ENCODE peak calls at places on chromosome 10, in nine cellular contexts. D is upper lobe of right lung; A is body of pancreas; M is H9; P is activated CD8-positive, alpha-beta T cell treated with anti-CD3 and anti-CD28 coated beads for 36 hours; Z is colonic mucosa; N is fibroblast of the aortic adventitia; B is activated B cell treated with CpG ODN at 0.5 μM for 24 hours; J is suprapubic skin. Y is an unnamed sample.

GRCh38 chr10:132920101-132920925 is 22.1 kb downstream of the CFAP46 start:
- DNase-seq in D (no peak), A (no peak), M (no peak), P (no peak), Z (no peak), N (no peak), B (no peak), J (no peak), Y (no peak)

GRCh38 chr10:63765126-63765525 is 243.9 kb downstream of the REEP3 start:
- DNase-seq in D (no peak), A (no peak), M (no peak), P (no peak), Z (no peak), N (no peak), B (no peak), J (no peak), Y (no peak)

GRCh38 chr10:122267849-122268737 is 3.0 kb upstream of the BTBD16 start:
- DNase-seq in D (no peak), A (peak), M (peak), P (peak), Z (peak), N (peak), B (peak), J (peak), Y (peak)

GRCh38 chr10:93806882-93807281 is 49.1 kb downstream of the LGI1 start:
- DNase-seq in D (no peak), A (no peak), M (no peak), P (no peak), Z (no peak), N (peak), B (no peak), J (no peak), Y (no peak)

GRCh38 chr10:68876919-68877250 is 24.2 kb upstream of the DDX50 start:
- DNase-seq in D (no peak), A (no peak), M (no peak), P (no peak), Z (no peak), N (no peak), B (no peak), J (no peak), Y (no peak)

GRCh38 chr10:108911814-108912541 is 1011.3 kb downstream of the XPNPEP1 start:
- DNase-seq in D (peak), A (peak), M (peak), P (no peak), Z (peak), N (peak), B (no peak), J (peak), Y (peak)

GRCh38 chr10:103765981-103766380 is 89.4 kb downstream of the SH3PXD2A start:
- DNase-seq in D (peak), A (peak), M (no peak), P (peak), Z (no peak), N (no peak), B (no peak), J (no peak), Y (no peak)

GRCh38 chr10:98846787-98847186 is 388.9 kb downstream of the HPSE2 start:
- DNase-seq in D (no peak), A (no peak), M (no peak), P (no peak), Z (no peak), N (no peak), B (no peak), J (no peak), Y (no peak)

GRCh38 chr10:21637795-21638194 is 103.8 kb downstream of the MLLT10 start:
- DNase-seq in D (no peak), A (no peak), M (no peak), P (no peak), Z (no peak), N (no peak), B (no peak), J (no peak), Y (no peak)

GRCh38 chr10:32065871-32066270 is 9.6 kb upstream of the KIF5B start:
- DNase-seq in D (no peak), A (no peak), M (no peak), P (no peak), Z (no peak), N (peak), B (no peak), J (no peak), Y (no peak)

GRCh38 chr10:103967433-103968142 is 648 bp downstream of the SLK start:
- DNase-seq in D (no peak), A (no peak), M (no peak), P (peak), Z (peak), N (peak), B (no peak), J (no peak), Y (peak)

GRCh38 chr10:86265877-86266259 is 100.7 kb downstream of the GRID1 start:
- DNase-seq in D (no peak), A (peak), M (peak), P (no peak), Z (no peak), N (no peak), B (no peak), J (peak), Y (peak)

GRCh38 chr10:74371696-74372095 is 220.7 kb downstream of the ADK start:
- DNase-seq in D (no peak), A (no peak), M (no peak), P (no peak), Z (no peak), N (peak), B (no peak), J (no peak), Y (no peak)

GRCh38 chr10:33883881-33884280 is 549.4 kb upstream of the NRP1 start:
- DNase-seq in D (no peak), A (no peak), M (no peak), P (no peak), Z (no peak), N (no peak), B (no peak), J (no peak), Y (no peak)

GRCh38 chr10:77290528-77291155 is 347.0 kb downstream of the KCNMA1 start:
- DNase-seq in D (no peak), A (no peak), M (no peak), P (no peak), Z (no peak), N (peak), B (no peak), J (no peak), Y (no peak)

GRCh38 chr10:64534616-64535015 is 1013.4 kb downstream of the REEP3 start:
- DNase-seq in D (no peak), A (no peak), M (no peak), P (no peak), Z (no peak), N (no peak), B (no peak), J (no peak), Y (no peak)

GRCh38 chr10:91536101-91536500 is 96.8 kb downstream of the PPP1R3C start:
- DNase-seq in D (no peak), A (no peak), M (no peak), P (no peak), Z (peak), N (peak), B (no peak), J (no peak), Y (peak)

GRCh38 chr10:95459446-95459845 is 101.7 kb downstream of the SORBS1 start:
- DNase-seq in D (no peak), A (no peak), M (no peak), P (no peak), Z (no peak), N (no peak), B (no peak), J (no peak), Y (peak)

GRCh38 chr10:62050941-62051433 is 149.5 kb downstream of the ARID5B start:
- DNase-seq in D (no peak), A (peak), M (no peak), P (peak), Z (no peak), N (peak), B (no peak), J (peak), Y (peak)

GRCh38 chr10:96548589-96548988 is 34.9 kb upstream of the TLL2 start:
- DNase-seq in D (no peak), A (peak), M (no peak), P (no peak), Z (no peak), N (no peak), B (no peak), J (no peak), Y (no peak)

GRCh38 chr10:30103595-30104310 is 44.4 kb upstream of the JCAD start:
- DNase-seq in D (no peak), A (no peak), M (no peak), P (no peak), Z (no peak), N (no peak), B (no peak), J (no peak), Y (no peak)

GRCh38 chr10:62437696-62438095 is 63.5 kb downstream of the ZNF365 start:
- DNase-seq in D (no peak), A (peak), M (no peak), P (no peak), Z (peak), N (peak), B (no peak), J (no peak), Y (no peak)

GRCh38 chr10:46325021-46325420 is 38.2 kb downstream of the ANTXRL start:
- DNase-seq in D (no peak), A (no peak), M (no peak), P (no peak), Z (no peak), N (no peak), B (no peak), J (no peak), Y (no peak)

GRCh38 chr10:24457661-24458318 is 248.9 kb downstream of the KIAA1217 start:
- DNase-seq in D (no peak), A (no peak), M (no peak), P (no peak), Z (no peak), N (no peak), B (no peak), J (peak), Y (no peak)

GRCh38 chr10:132793871-132794849 is 8.2 kb upstream of the NKX6-2 start:
- DNase-seq in D (no peak), A (no peak), M (no peak), P (no peak), Z (no peak), N (no peak), B (no peak), J (no peak), Y (no peak)

GRCh38 chr10:127577376-127577775 is 28.3 kb downstream of the NPS start:
- DNase-seq in D (no peak), A (no peak), M (no peak), P (no peak), Z (no peak), N (peak), B (no peak), J (no peak), Y (no peak)

GRCh38 chr10:59290448-59290847 is 71.9 kb downstream of the FAM13C start:
- DNase-seq in D (no peak), A (no peak), M (no peak), P (no peak), Z (no peak), N (no peak), B (no peak), J (no peak), Y (no peak)
- TF ChIP-seq CTCF in D (no peak), A (no peak), M (no peak), P (no peak), Z (no peak), N (no peak), B (no peak), J (no peak), Y (no peak)

DNA sequence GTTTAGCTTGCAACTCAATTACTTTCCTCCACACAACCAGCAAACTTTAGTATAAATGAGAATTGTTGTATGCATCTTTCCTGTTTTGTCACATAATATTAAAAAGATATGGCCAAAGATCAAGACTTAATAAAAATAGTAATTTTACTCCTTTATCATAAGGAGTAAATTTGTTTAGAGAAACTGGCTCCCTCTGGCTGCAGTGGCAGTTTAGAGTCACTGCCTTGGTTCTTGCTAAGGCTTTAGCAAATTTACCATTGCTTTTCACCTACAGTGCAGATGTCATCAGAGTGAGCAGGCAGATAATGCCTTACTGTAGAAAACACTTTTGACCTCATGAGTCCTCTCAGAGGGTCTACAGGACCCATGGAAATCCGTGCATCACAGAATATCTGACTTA is 2.6 kb downstream of the PRPF18 start:
- DNase-seq in D (no peak), A (no peak), M (no peak), P (no peak), Z (no peak), N (no peak), B (no peak), J (no peak), Y (no peak)
- TF ChIP-seq CTCF in D (no peak), A (no peak), M (peak), P (no peak), Z (no peak), N (no peak), B (no peak), J (no peak), Y (no peak)

GRCh38 chr10:1486841-1487240 is 250.5 kb downstream of the ADARB2 start:
- DNase-seq in D (no peak), A (no peak), M (no peak), P (no peak), Z (no peak), N (no peak), B (no peak), J (no peak), Y (no peak)

GRCh38 chr10:1492641-1493040 is 244.7 kb downstream of the ADARB2 start:
- DNase-seq in D (no peak), A (no peak), M (no peak), P (no peak), Z (no peak), N (no peak), B (no peak), J (no peak), Y (no peak)

GRCh38 chr10:1487288-1487687 is 250.0 kb downstream of the ADARB2 start:
- DNase-seq in D (no peak), A (no peak), M (no peak), P (no peak), Z (no peak), N (no peak), B (no peak), J (no peak), Y (no peak)

GRCh38 chr10:1489801-1490200 is 247.5 kb downstream of the ADARB2 start:
- DNase-seq in D (no peak), A (no peak), M (no peak), P (no peak), Z (no peak), N (no peak), B (no peak), J (no peak), Y (no peak)

DNA sequence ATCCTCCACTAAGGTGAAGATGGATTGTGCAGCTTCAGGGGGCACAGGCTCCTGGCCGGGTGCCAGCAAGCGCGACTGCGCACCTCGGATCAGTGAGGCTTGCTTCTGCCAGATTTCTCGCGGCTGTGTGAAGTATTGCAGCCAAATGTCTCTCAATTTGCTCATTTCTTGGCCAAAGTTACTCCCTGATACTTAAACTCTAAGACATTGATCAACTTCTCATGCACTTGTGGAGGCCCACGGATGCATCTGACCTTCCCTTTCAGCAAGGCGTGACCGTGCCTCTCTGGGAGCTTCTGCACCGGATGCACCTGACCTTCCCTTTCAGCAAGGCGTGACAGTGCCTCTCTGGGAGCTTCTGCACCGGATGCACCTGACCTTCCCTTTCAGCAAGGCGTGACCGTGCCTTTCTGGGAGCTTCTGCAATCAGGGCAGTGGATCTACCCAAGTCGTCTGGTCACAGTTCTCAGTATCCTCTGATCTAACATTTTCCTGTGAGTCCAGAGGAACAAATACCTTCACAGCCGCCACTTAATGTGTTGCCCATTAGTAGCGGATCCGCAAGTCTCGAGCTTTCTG is 248.3 kb downstream of the ADARB2 start:
- DNase-seq in D (no peak), A (no peak), M (no peak), P (peak), Z (no peak), N (no peak), B (peak), J (no peak), Y (no peak)
- TF ChIP-seq CTCF in D (no peak), A (no peak), M (no peak), P (no peak), Z (no peak), N (no peak), B (no peak), J (no peak), Y (no peak)

GRCh38 chr10:88920198-88920597 is 32.4 kb downstream of the ACTA2 start:
- DNase-seq in D (no peak), A (no peak), M (no peak), P (no peak), Z (no peak), N (peak), B (no peak), J (no peak), Y (no peak)
- TF ChIP-seq CTCF in D (no peak), A (no peak), M (no peak), P (no peak), Z (no peak), N (no peak), B (no peak), J (no peak), Y (no peak)

Y was measured in testis.